ENCODE peak calls at places on chromosomes 2 and 18, in four cellular contexts. I is fibroblast of gingiva, R is glutamatergic neuron, U is GM04504. Y is an unnamed sample.

GRCh38 chr2:165016772-165017411 is 61.6 kb upstream of the SLC38A11 start:
- DNase-seq in I (no peak), R (peak), U (peak), Y (peak)

GRCh38 chr2:26768759-26769500 is 4.8 kb downstream of the SLC35F6 start:
- DNase-seq in I (peak), R (no peak), U (no peak), Y (no peak)

GRCh38 chr2:73114273-73114867 is 1.6 kb upstream of the RAB11FIP5 start:
- DNase-seq in I (no peak), R (no peak), U (no peak), Y (no peak)

GRCh38 chr2:241569831-241570281 is 11.3 kb downstream of the BOK start:
- DNase-seq in I (no peak), R (no peak), U (no peak), Y (no peak)

GRCh38 chr2:110854355-110855081 is 122.1 kb downstream of the ACOXL start:
- DNase-seq in I (no peak), R (no peak), U (no peak), Y (no peak)

GRCh38 chr2:8515390-8515761 is 166.5 kb upstream of the ID2 start:
- DNase-seq in I (no peak), R (no peak), U (no peak), Y (no peak)

GRCh38 chr18:48951448-48952286 is 902 bp upstream of the SMAD7 start:
- DNase-seq in I (peak), R (peak), U (peak), Y (no peak)

GRCh38 chr2:236997086-236997485 is 88.6 kb upstream of the COPS8 start:
- DNase-seq in I (no peak), R (no peak), U (no peak), Y (no peak)

GRCh38 chr2:74499269-74499939 is at the start of gene LBX2:
- DNase-seq in I (no peak), R (peak), U (no peak), Y (no peak)

GRCh38 chr18:37476182-37476581 is 89.4 kb downstream of the CELF4 start:
- DNase-seq in I (no peak), R (peak), U (no peak), Y (no peak)

GRCh38 chr2:230798769-230799399 is 65.9 kb upstream of the ITM2C start:
- DNase-seq in I (peak), R (no peak), U (no peak), Y (no peak)

GRCh38 chr18:50805732-50806131 is 14.1 kb downstream of the MRO start:
- DNase-seq in I (no peak), R (no peak), U (no peak), Y (no peak)

GRCh38 chr2:240997141-240997855 is 1.1 kb upstream of the SNED1 start:
- DNase-seq in I (peak), R (no peak), U (no peak), Y (no peak)

GRCh38 chr2:49026706-49027105 is 127.6 kb downstream of the FSHR start:
- DNase-seq in I (no peak), R (no peak), U (no peak), Y (no peak)

GRCh38 chr2:40016151-40016885 is 237.3 kb upstream of the THUMPD2 start:
- DNase-seq in I (peak), R (no peak), U (no peak), Y (no peak)

GRCh38 chr2:95278637-95279225 is 4.5 kb downstream of the PROM2 start:
- DNase-seq in I (no peak), R (peak), U (no peak), Y (no peak)